ENCODE peak calls at places on chromosomes 16 and 17, in four cellular contexts. T is K562, G is HepG2, K is GM12878. P is an unnamed sample.

GRCh38 chr16:57000271-57001025 is 11.1 kb downstream of the NLRC5 start:
- DNase-seq in G (no peak), T (no peak), K (peak; percentile 87), P (no peak)

GRCh38 chr16:87815567-87815966 is 49.8 kb upstream of the KLHDC4 start:
- DNase-seq in G (peak; percentile 67), T (no peak), K (no peak), P (no peak)

GRCh38 chr16:1466968-1467521 is 7.8 kb downstream of the CLCN7 start:
- DNase-seq in K (no peak), G (no peak), T (no peak), P (no peak)

GRCh38 chr16:86212706-86213426 is 297.5 kb upstream of the FOXF1 start:
- DNase-seq in T (no peak), G (no peak), K (no peak), P (no peak)

GRCh38 chr17:58193641-58194259 is 1.2 kb downstream of the EPX start:
- DNase-seq in T (peak; percentile 37), G (no peak), K (no peak), P (no peak)

GRCh38 chr17:80941743-80942211 is 49.9 kb upstream of the CHMP6 start:
- DNase-seq in K (no peak), G (no peak), T (no peak), P (no peak)

GRCh38 chr16:57859331-57859730 is 57.0 kb upstream of the KIFC3 start:
- DNase-seq in K (no peak), G (peak; percentile 67), T (peak; percentile 43), P (peak; percentile 48)

GRCh38 chr16:30953511-30954124 is 3.9 kb upstream of the SETD1A start:
- DNase-seq in K (no peak), T (no peak), G (peak; percentile 88), P (peak; percentile 81)

GRCh38 chr16:81164958-81165357 is 68.8 kb upstream of the GCSH start:
- DNase-seq in T (no peak), K (no peak), G (no peak), P (no peak)

GRCh38 chr16:8924214-8924613 is 39.5 kb downstream of the USP7 start:
- DNase-seq in T (no peak), G (no peak), K (no peak), P (no peak)
- TF ChIP-seq FOXK2 in T (no peak), G (no peak), K (no peak), P (no peak)

GRCh38 chr17:14341866-14342265 is 41.0 kb downstream of the HS3ST3B1 start:
- DNase-seq in K (no peak), T (no peak), G (no peak), P (peak; percentile 19)

GRCh38 chr17:14336418-14336817 is 35.5 kb downstream of the HS3ST3B1 start:
- DNase-seq in T (no peak), G (no peak), K (no peak), P (no peak)

GRCh38 chr17:14337596-14338079 is 36.8 kb downstream of the HS3ST3B1 start:
- DNase-seq in T (no peak), K (no peak), G (no peak), P (no peak)

GRCh38 chr17:14346801-14347200 is 45.9 kb downstream of the HS3ST3B1 start:
- DNase-seq in G (no peak), K (no peak), T (no peak), P (no peak)

GRCh38 chr17:14340968-14341412 is 40.1 kb downstream of the HS3ST3B1 start:
- DNase-seq in K (no peak), G (no peak), T (no peak), P (peak; percentile 27)
- TF ChIP-seq FOXK2 in K (no peak), G (no peak), T (no peak), P (no peak)

GRCh38 chr16:88974641-88975215 is 2.3 kb downstream of the CBFA2T3 start:
- DNase-seq in K (no peak), G (no peak), T (no peak), P (no peak)
- TF ChIP-seq FOXK2 in K (no peak), G (no peak), T (no peak), P (no peak)

GRCh38 chr17:11738151-11738550 is 139.9 kb downstream of the DNAH9 start:
- DNase-seq in T (no peak), G (no peak), K (no peak), P (no peak)

GRCh38 chr17:11737290-11737679 is 139.0 kb downstream of the DNAH9 start:
- DNase-seq in G (no peak), K (no peak), T (no peak), P (no peak)

GRCh38 chr17:11739848-11740247 is 141.6 kb downstream of the DNAH9 start:
- DNase-seq in T (no peak), G (no peak), K (no peak), P (no peak)

GRCh38 chr17:11736613-11737289 is 138.5 kb downstream of the DNAH9 start:
- DNase-seq in T (no peak), K (no peak), G (no peak), P (no peak)
- TF ChIP-seq FOXK2 in T (no peak), K (no peak), G (no peak), P (no peak)

P was measured in HEK293T.